ENCODE peak calls at places on chromosomes 7 and 10, in four cellular contexts. Q, V, D and C are unnamed samples. For H3K27me3, the result is how much of the 10 kb centered on the place peaks cover.

GRCh38 chr10:47421057-47421952 is 37.2 kb upstream of the ZNF488 start:
- DNase-seq in Q (no peak), V (no peak), D (no peak), C (no peak)

GRCh38 chr10:96017227-96017687 is 26.1 kb upstream of the CCNJ start:
- DNase-seq in V (no peak), Q (peak), D (peak), C (peak)

GRCh38 chr10:69567920-69568319 is 5.3 kb downstream of the NEUROG3 start:
- DNase-seq in D (peak), Q (peak), V (peak), C (peak)

GRCh38 chr7:158301221-158301620 is 286.4 kb downstream of the PTPRN2 start:
- DNase-seq in V (no peak), Q (no peak), D (no peak), C (no peak)

GRCh38 chr7:82945480-82945879 is 217.2 kb downstream of the PCLO start:
- DNase-seq in V (no peak), D (no peak), Q (no peak), C (no peak)

GRCh38 chr10:106595281-106595680 is 569.2 kb downstream of the SORCS1 start:
- DNase-seq in Q (no peak), V (no peak), D (no peak), C (no peak)

GRCh38 chr7:42236266-42237161 is 495 bp downstream of the GLI3 start:
- DNase-seq in D (peak), Q (peak), V (peak), C (peak)

GRCh38 chr10:95628786-95629185 is 27.7 kb downstream of the ALDH18A1 start:
- DNase-seq in Q (no peak), V (no peak), D (no peak), C (no peak)

GRCh38 chr7:148261996-148262688 is 328.4 kb upstream of the C7orf33 start:
- DNase-seq in Q (no peak), D (no peak), V (no peak), C (no peak)

GRCh38 chr10:77405771-77406241 is 231.8 kb downstream of the KCNMA1 start:
- DNase-seq in Q (peak), D (peak), V (no peak), C (peak)

GRCh38 chr7:94364816-94365215 is 29.9 kb upstream of the COL1A2 start:
- DNase-seq in D (no peak), Q (no peak), V (no peak), C (no peak)

GRCh38 chr7:151844080-151844827 is 32.7 kb downstream of the PRKAG2 start:
- DNase-seq in V (peak), D (no peak), Q (no peak), C (no peak)

GRCh38 chr7:28774529-28775057 is 183.5 kb downstream of the TRIL start:
- DNase-seq in Q (no peak), D (no peak), V (no peak), C (no peak)

GRCh38 chr7:45143616-45144015 is 14.0 kb upstream of the RAMP3 start:
- DNase-seq in D (no peak), Q (no peak), V (no peak), C (no peak)

GRCh38 chr7:92904292-92905131 is 68.1 kb upstream of the CDK6 start:
- DNase-seq in V (no peak), Q (no peak), D (no peak), C (no peak)

GRCh38 chr10:94129393-94130130 is 135.8 kb downstream of the PLCE1 start:
- DNase-seq in V (no peak), D (no peak), Q (no peak), C (no peak)

GRCh38 chr7:92934096-92934495 is 97.7 kb upstream of the CDK6 start:
- DNase-seq in V (no peak), D (no peak), Q (no peak), C (no peak)

GRCh38 chr10:5406918-5407317 is 2.3 kb upstream of the TUBAL3 start:
- DNase-seq in D (no peak), Q (no peak), V (no peak), C (no peak)

GRCh38 chr7:128108641-128109423 is 77.6 kb upstream of the LRRC4 start:
- DNase-seq in Q (no peak), V (peak), D (no peak), C (no peak)

GRCh38 chr7:77182261-77182660 is 17.4 kb downstream of the FGL2 start:
- DNase-seq in Q (no peak), D (no peak), V (no peak), C (no peak)

GRCh38 chr7:44322631-44323363 is 2.6 kb downstream of the CAMK2B start:
- DNase-seq in V (peak), Q (peak), D (peak), C (no peak)

GRCh38 chr10:64086083-64086772 is 565.0 kb downstream of the REEP3 start:
- DNase-seq in D (no peak), Q (no peak), V (no peak), C (no peak)

GRCh38 chr10:18658992-18659783 is at the start of gene ARL5B:
- DNase-seq in D (peak), V (peak), Q (peak), C (peak)

GRCh38 chr7:216360-217300 is 24.3 kb downstream of the FAM20C start:
- DNase-seq in V (no peak), D (peak), Q (no peak), C (no peak)

GRCh38 chr10:83214178-83214577 is 925.1 kb upstream of the GHITM start:
- DNase-seq in V (no peak), Q (no peak), D (no peak), C (no peak)

GRCh38 chr10:102675887-102676616 is 31.8 kb downstream of the TRIM8 start:
- DNase-seq in V (no peak), D (no peak), Q (peak), C (no peak)

GRCh38 chr7:98206451-98207330 is 4.5 kb upstream of the BHLHA15 start:
- DNase-seq in V (peak), Q (no peak), D (no peak), C (peak)

GRCh38 chr7:36037121-36037662 is 115.9 kb upstream of the EEPD1 start:
- DNase-seq in Q (peak), V (no peak), D (peak), C (peak)

GRCh38 chr10:80260295-80261243 is 28.9 kb downstream of the MAT1A start:
- DNase-seq in D (no peak), Q (no peak), V (no peak), C (peak)

GRCh38 chr7:120550494-120551048 is 277.6 kb downstream of the KCND2 start:
- DNase-seq in Q (no peak), D (no peak), V (no peak), C (no peak)

GRCh38 chr10:116861796-116862195 is 12.5 kb downstream of the ENO4 start:
- DNase-seq in D (no peak), V (no peak), Q (no peak), C (no peak)

GRCh38 chr10:89373916-89374711 is 3.7 kb upstream of the IFIT1B start:
- DNase-seq in Q (peak), V (peak), D (peak), C (peak)

GRCh38 chr10:130809181-130809580 is 502.3 kb downstream of the TCERG1L start:
- DNase-seq in V (no peak), Q (no peak), D (no peak), C (no peak)

GRCh38 chr10:66828957-66829356 is 96.9 kb upstream of the LRRTM3 start:
- DNase-seq in D (no peak), Q (no peak), V (no peak), C (no peak)

GRCh38 chr7:80603940-80604339 is 34.5 kb upstream of the CD36 start:
- DNase-seq in V (no peak), D (no peak), Q (no peak), C (no peak)

GRCh38 chr7:108109216-108109908 is 20.8 kb downstream of the LAMB4 start:
- DNase-seq in Q (no peak), D (no peak), V (no peak), C (peak)

GRCh38 chr10:17831896-17832295 is 22.7 kb downstream of the MRC1 start:
- DNase-seq in V (no peak), Q (no peak), D (no peak), C (no peak)

GRCh38 chr10:14625210-14625621 is 149.5 kb downstream of the FAM107B start:
- DNase-seq in V (no peak), D (no peak), Q (no peak), C (no peak)

GRCh38 chr7:102248456-102249395 is 37.9 kb upstream of the SH2B2 start:
- DNase-seq in D (no peak), V (no peak), Q (no peak), C (peak)

GRCh38 chr10:75876710-75877109 is 445.3 kb downstream of the LRMDA start:
- DNase-seq in Q (no peak), D (no peak), V (no peak), C (no peak)

GRCh38 chr10:86376403-86376802 is 9.8 kb upstream of the GRID1 start:
- DNase-seq in Q (no peak), D (no peak), V (no peak), C (peak)
- H3K27me3 ChIP-seq in Q (under half), D (under half), V (under half), C (under half)

DNA sequence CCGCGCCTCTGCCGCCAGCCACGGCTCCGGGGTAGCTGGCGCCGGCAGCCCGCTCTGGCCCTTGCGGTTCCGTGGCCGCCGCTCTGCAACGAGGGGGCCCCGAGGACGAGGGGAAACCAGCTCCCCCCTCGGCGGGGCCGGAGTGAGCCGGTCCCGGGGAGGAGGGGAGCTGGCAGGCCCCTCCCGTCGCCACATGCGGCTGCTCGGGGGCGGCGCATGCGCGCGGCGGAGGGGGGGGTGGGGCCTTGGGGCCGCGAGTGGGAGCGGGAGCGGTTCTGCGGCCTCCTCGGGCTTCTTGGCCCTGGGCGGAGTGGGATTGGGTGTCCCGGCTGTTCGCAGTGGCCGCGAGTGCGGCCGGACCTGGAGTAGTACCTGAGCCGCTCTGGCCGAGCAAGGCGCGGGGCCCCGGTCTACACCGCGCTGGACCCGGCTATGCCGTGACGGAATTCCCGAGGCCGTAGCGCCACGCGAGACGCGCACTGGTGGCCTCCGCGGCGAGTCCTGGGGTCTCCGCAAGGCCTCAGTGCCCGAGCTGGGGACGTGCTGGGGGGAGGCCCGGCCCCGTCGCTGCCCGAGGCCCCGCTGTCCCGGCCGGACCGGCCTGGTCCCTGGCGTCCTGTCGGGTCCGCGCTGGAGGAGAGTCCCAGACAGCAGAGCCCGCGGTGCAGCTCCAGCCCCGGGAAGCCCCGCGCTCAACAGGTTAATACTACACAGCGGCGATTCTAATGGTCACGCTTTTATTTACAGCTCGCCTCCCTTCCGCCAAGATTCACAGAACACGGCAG is 483 bp upstream of the PAXIP1 start:
- DNase-seq in D (peak), Q (peak), V (peak), C (peak)
- TF ChIP-seq POLR2A in D (no peak), Q (no peak), V (peak), C (no peak)

GRCh38 chr7:24889611-24890010 is 90.4 kb downstream of the OSBPL3 start:
- DNase-seq in V (no peak), D (no peak), Q (no peak), C (no peak)

GRCh38 chr7:24896031-24896433 is 83.9 kb downstream of the OSBPL3 start:
- DNase-seq in D (no peak), V (no peak), Q (no peak), C (no peak)

GRCh38 chr7:24898691-24899090 is 81.3 kb downstream of the OSBPL3 start:
- DNase-seq in Q (no peak), V (no peak), D (no peak), C (no peak)

GRCh38 chr7:24891173-24891787 is 88.7 kb downstream of the OSBPL3 start:
- DNase-seq in V (no peak), Q (no peak), D (no peak), C (no peak)

DNA sequence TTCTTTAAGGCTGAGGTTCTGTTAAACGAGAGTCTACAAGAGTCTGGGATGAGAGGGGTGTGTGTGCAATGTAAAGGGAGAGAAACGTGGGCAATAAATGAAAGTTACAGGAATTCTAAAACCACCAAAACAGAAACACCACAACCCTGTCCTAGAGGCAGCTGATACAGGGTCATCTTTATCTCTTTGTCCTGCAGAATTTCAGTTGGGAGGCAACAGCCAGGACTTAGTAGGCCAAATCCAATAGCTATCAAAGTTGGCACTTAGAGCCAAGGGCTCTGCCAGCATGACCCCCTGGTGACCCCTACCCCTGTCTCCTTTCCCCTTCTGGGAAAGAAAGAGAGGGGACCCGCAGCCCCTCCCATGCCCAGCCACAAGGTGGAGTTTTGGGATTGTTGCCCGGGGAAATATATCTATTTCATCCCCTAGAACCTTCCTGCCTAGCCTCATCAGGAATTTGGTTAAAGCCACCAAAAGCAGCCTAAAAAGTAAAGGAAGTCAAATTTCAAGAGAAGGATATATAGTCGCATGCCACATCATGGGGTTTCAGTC is 85.2 kb downstream of the OSBPL3 start:
- DNase-seq in D (no peak), V (no peak), Q (no peak), C (no peak)
- TF ChIP-seq CTCF in D (peak), V (peak), Q (no peak), C (no peak)

DNA sequence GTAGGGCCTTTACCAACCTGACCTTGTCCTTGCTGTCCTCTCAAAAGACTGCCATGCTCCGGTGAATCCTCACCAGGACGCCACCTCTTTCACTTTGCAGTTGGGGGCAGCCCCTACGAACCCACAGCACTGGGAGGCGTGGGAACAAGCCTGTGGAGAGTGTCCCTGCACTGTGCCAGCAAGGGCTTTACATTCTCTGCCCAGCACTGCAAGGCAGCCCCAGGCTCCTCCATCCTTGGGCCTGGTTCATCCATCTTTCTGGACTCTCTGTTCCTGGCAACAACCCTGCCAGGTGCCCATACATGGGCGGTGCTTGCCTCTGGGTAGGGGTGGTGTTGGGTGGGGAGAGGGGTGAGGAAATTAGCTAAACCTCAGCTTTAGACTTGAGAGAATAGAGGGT is 1.4 kb downstream of the CHAT start:
- DNase-seq in Q (no peak), V (peak), D (no peak), C (no peak)
- H3K27me3 ChIP-seq in Q (under half), V (under half), D (half or more), C (under half)

GRCh38 chr10:61902448-61903183 is 1.1 kb downstream of the ARID5B start:
- DNase-seq in V (peak), D (peak), Q (peak), C (peak)

GRCh38 chr10:61904711-61905445 is 3.4 kb downstream of the ARID5B start:
- DNase-seq in V (no peak), D (no peak), Q (no peak), C (peak)

GRCh38 chr10:61901829-61902447 is 439 bp downstream of the ARID5B start:
- DNase-seq in D (no peak), Q (peak), V (no peak), C (peak)

GRCh38 chr10:61903991-61904350 is 2.5 kb downstream of the ARID5B start:
- DNase-seq in D (no peak), Q (no peak), V (no peak), C (no peak)

DNA sequence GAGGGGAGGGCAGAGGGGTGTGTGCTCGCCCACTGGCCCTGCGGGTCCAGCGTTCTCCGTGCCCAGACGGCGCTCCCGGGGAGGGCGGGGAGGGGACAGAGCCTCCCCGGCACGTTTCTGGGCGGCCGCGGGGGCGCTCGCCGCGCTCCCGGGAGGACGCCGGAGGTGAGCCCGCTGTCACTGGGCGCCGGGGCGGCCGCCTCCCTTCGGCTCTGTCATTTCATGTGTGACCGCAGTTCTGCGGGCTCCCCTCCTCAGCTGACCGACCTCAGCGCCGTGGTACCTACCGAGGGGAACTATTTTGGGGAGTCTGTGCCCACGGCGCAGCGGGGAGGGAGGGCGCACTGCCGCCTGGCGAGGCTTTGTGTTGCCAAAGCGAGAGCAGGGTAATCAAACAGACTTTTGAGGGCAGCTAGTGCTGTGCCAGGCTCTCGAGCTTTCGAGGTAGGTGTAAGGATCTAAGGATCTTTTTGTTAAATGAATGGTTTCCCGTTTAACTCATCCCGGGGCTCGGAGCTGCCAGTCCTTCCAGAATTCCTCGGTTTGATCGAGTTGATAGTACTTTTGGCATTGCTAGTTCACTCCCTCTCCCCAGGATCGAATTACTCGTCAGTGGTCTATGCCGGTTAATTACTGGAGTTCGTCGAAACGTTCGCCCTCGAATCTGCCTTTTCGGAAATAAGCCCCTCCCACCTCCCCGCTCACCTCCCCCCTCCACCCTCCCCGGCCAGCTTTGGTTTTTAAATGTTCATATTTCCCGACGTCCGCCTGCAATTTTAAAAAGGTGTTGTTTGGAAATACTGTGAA is 1.9 kb downstream of the ARID5B start:
- DNase-seq in Q (peak), D (peak), V (peak), C (peak)
- TF ChIP-seq POLR2A in Q (no peak), D (no peak), V (peak), C (no peak)

GRCh38 chr7:130896051-130896881 is 162.3 kb upstream of the KLF14 start:
- DNase-seq in V (no peak), Q (no peak), D (no peak), C (no peak)

GRCh38 chr7:130899638-130900401 is 165.8 kb upstream of the KLF14 start:
- DNase-seq in Q (peak), D (no peak), V (peak), C (no peak)

GRCh38 chr7:130899071-130899451 is 165.1 kb upstream of the KLF14 start:
- DNase-seq in Q (no peak), D (no peak), V (no peak), C (no peak)

GRCh38 chr7:130896898-130897514 is 163.0 kb upstream of the KLF14 start:
- DNase-seq in Q (peak), V (peak), D (peak), C (peak)

DNA sequence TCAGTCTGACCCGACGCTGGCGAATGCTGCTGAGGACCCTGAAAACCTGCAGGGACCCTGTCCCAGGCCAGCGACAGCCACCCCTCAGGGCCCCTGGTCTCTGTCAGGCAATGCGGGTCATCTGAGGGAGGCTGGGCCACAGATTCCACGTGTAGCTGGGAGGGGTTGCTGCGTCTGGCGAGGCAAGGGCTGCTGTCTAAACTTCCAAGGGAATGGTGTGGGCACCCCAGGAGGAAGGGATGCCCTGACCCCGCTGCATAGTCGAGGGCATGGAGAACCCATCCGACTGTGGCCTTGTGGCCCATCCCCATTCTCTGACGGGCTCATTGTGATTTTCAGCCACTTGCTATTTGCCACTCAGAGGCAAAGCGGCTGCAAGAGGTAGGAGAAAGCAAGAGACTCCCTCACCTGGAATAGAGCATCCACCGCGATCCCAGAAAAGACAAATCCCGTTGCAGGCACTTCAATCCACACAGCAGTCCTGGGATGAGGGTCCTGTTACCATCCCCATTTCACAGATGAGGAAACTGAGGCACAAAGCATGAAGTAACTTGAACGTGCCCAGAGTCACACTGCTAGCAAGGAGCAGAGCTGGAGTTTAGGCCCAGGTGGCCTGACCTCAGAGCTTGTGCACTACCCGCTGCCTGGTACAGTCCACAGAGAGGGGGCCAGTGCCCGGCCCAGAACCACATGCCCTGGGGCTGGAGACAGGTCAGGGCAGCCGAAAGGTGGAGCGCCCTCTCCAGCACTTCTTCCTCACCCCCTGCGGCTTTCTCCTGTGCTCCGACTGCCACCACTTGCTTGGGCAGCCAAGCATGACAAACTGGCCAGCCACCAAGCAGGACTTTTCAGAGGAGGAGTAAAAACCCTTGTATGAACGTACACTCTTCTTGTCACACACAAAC is 163.8 kb upstream of the KLF14 start:
- DNase-seq in V (no peak), D (no peak), Q (peak), C (no peak)
- TF ChIP-seq CTCF in V (no peak), D (no peak), Q (no peak), C (no peak)